ENCODE peak calls at places on chromosomes 13 and 19, in six cellular contexts. E is astrocyte, B is dorsolateral prefrontal cortex, I is Calu3, Z is choroid plexus epithelial cell, W is heart left ventricle. F is an unnamed sample.

GRCh38 chr19:14473915-14474578 is 1.1 kb downstream of the PTGER1 start:
- DNase-seq in Z (no peak), W (no peak), E (no peak), I (no peak), B (peak), F (no peak)

GRCh38 chr19:1295169-1296012 is 9.7 kb downstream of the EFNA2 start:
- DNase-seq in W (no peak), B (no peak), Z (no peak), E (no peak), I (no peak), F (peak)

GRCh38 chr13:110353339-110353977 is 46.4 kb downstream of the COL4A2 start:
- DNase-seq in I (no peak), W (no peak), B (no peak), E (no peak), Z (no peak), F (no peak)

GRCh38 chr19:8517551-8518442 is 3.8 kb upstream of the ZNF414 start:
- DNase-seq in B (no peak), E (no peak), Z (peak), W (no peak), I (no peak), F (no peak)

GRCh38 chr19:13010038-13010991 is 15.0 kb downstream of the NFIX start:
- DNase-seq in I (no peak), E (no peak), B (no peak), Z (no peak), W (no peak), F (no peak)

GRCh38 chr13:20902438-20903163 is at the start of gene XPO4:
- DNase-seq in W (peak), Z (peak), B (peak), I (peak), E (peak), F (peak)

GRCh38 chr13:113155201-113155600 is 3.2 kb upstream of the PROZ start:
- DNase-seq in I (no peak), Z (no peak), B (no peak), W (no peak), E (no peak), F (no peak)

GRCh38 chr19:17706750-17707181 is 12.5 kb upstream of the MAP1S start:
- DNase-seq in I (no peak), E (peak), W (no peak), B (peak), Z (peak), F (peak)

GRCh38 chr13:109778102-109778542 is 8.3 kb downstream of the IRS2 start:
- DNase-seq in Z (peak), W (no peak), B (no peak), E (peak), I (no peak), F (no peak)

GRCh38 chr13:23541221-23541620 is 29.0 kb upstream of the TNFRSF19 start:
- DNase-seq in I (no peak), B (no peak), E (no peak), W (no peak), Z (peak), F (no peak)

GRCh38 chr13:98182589-98182988 is 5.5 kb upstream of the RNF113B start:
- DNase-seq in E (peak), I (no peak), B (no peak), W (no peak), Z (no peak), F (no peak)

GRCh38 chr13:103430368-103430767 is 364.2 kb upstream of the SLC10A2 start:
- DNase-seq in E (no peak), W (no peak), I (no peak), B (no peak), Z (no peak), F (no peak)

GRCh38 chr19:39131255-39131755 is 5.7 kb downstream of the PAK4 start:
- DNase-seq in W (peak), Z (no peak), I (no peak), E (no peak), B (no peak), F (no peak)

GRCh38 chr13:85590231-85590931 is 208.8 kb downstream of the SLITRK6 start:
- DNase-seq in Z (peak), I (no peak), B (no peak), E (peak), W (no peak), F (no peak)

GRCh38 chr13:97977376-97977705 is 23.9 kb downstream of the IPO5 start:
- DNase-seq in Z (peak), B (no peak), W (no peak), E (no peak), I (no peak), F (no peak)

GRCh38 chr13:36431204-36432105 is 840 bp upstream of the CCNA1 start:
- DNase-seq in W (no peak), B (no peak), Z (no peak), I (no peak), E (no peak), F (peak)

GRCh38 chr13:113846639-113847318 is 17.1 kb downstream of the GAS6 start:
- DNase-seq in E (no peak), W (peak), I (no peak), B (no peak), Z (no peak), F (no peak)

GRCh38 chr19:44757735-44758505 is 9.4 kb downstream of the BCL3 start:
- DNase-seq in W (peak), B (peak), E (no peak), Z (peak), I (no peak), F (peak)

GRCh38 chr13:67771106-67771505 is 541.0 kb upstream of the PCDH9 start:
- DNase-seq in E (no peak), Z (no peak), I (no peak), W (no peak), B (no peak), F (no peak)
- TF ChIP-seq CTCF in E (no peak), Z (no peak), I (no peak), W (no peak), B (no peak), F (no peak)

GRCh38 chr19:5823579-5824281 is 15.8 kb downstream of the FUT6 start:
- DNase-seq in E (no peak), W (no peak), Z (no peak), B (no peak), I (peak), F (no peak)
- TF ChIP-seq CTCF in E (no peak), W (no peak), Z (peak), B (no peak), I (peak), F (no peak)

GRCh38 chr13:45823583-45823982 is 28.0 kb downstream of the SIAH3 start:
- DNase-seq in Z (no peak), W (no peak), B (no peak), I (no peak), E (no peak), F (no peak)

GRCh38 chr13:45812599-45813372 is 38.8 kb downstream of the SIAH3 start:
- DNase-seq in E (no peak), I (no peak), B (no peak), Z (no peak), W (no peak), F (no peak)

GRCh38 chr13:45820106-45820838 is 31.3 kb downstream of the SIAH3 start:
- DNase-seq in B (no peak), I (no peak), Z (no peak), E (no peak), W (no peak), F (no peak)

GRCh38 chr13:45821861-45822260 is 29.7 kb downstream of the SIAH3 start:
- DNase-seq in W (no peak), Z (no peak), B (no peak), I (no peak), E (no peak), F (no peak)

GRCh38 chr13:45817833-45818232 is 33.7 kb downstream of the SIAH3 start:
- DNase-seq in B (no peak), I (no peak), E (no peak), Z (peak), W (no peak), F (no peak)
- TF ChIP-seq CTCF in B (no peak), I (no peak), E (no peak), Z (peak), W (no peak), F (no peak)

GRCh38 chr13:38417727-38418126 is 68.1 kb downstream of the UFM1 start:
- DNase-seq in W (no peak), B (no peak), Z (peak), E (no peak), I (peak), F (no peak)
- TF ChIP-seq CTCF in W (no peak), B (no peak), Z (peak), E (peak), I (peak), F (peak)

DNA sequence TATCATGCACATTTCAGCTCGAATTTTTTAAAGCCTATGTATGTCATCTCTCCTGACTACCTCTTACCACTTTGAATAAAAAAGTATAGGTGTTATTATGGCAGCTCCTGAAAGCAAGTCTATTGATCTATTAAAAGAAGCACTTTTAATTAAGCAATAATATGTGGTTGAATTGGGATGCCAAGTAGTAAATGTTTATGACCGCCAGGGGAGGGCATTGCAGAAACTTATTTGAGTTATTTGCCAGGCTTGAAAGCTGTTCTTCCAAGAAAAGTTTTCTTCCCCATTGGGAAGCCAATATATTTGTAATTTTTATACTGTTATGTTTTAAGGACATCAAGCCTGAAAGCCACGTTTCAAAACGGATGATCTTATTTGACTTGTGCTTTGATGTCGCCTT is 88.1 kb upstream of the SOX21 start:
- DNase-seq in E (no peak), Z (no peak), I (no peak), W (no peak), B (no peak), F (no peak)
- TF ChIP-seq CTCF in E (no peak), Z (no peak), I (no peak), W (no peak), B (no peak), F (no peak)

GRCh38 chr19:11535792-11536595 is 2.7 kb upstream of the CNN1 start:
- DNase-seq in E (peak), I (peak), Z (peak), W (peak), B (peak), F (peak)
- TF ChIP-seq CTCF in E (peak), I (peak), Z (peak), W (peak), B (peak), F (peak)

GRCh38 chr13:55516610-55517009 is 1624.1 kb upstream of the PRR20A start:
- DNase-seq in B (no peak), Z (no peak), I (no peak), E (no peak), W (no peak), F (no peak)

DNA sequence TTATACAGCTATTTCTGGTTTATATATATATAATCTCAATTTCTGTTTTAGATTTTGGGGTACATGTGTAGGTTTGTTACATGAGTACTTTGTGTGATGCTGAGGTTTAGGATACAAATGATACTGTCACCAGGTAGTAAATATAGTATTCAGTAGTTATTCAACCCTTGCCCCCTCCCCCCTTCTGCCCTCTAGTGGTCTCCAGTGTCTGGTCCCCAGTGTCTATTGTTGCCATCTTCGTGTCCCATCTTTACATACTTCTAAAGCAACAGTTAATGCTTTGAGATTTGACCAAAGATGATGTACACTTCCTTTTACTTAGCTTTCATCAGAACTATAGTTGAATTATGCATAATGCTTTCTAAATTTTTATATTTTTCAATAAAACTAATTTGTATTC is 1623.4 kb upstream of the PRR20A start:
- DNase-seq in B (no peak), W (no peak), Z (no peak), I (no peak), E (no peak), F (no peak)
- TF ChIP-seq CTCF in B (no peak), W (no peak), Z (no peak), I (no peak), E (no peak), F (no peak)

GRCh38 chr19:18798384-18799352 is 7.6 kb upstream of the COMP start:
- DNase-seq in Z (no peak), E (no peak), W (no peak), I (peak), B (no peak), F (peak)
- TF ChIP-seq CTCF in Z (peak), E (no peak), W (no peak), I (no peak), B (no peak), F (no peak)

GRCh38 chr19:48444129-48444932 is 1.5 kb upstream of the GRWD1 start:
- DNase-seq in Z (no peak), E (no peak), I (no peak), W (no peak), B (no peak), F (peak)

GRCh38 chr19:48446579-48446978 is 796 bp downstream of the GRWD1 start:
- DNase-seq in E (no peak), Z (no peak), W (no peak), B (no peak), I (no peak), F (no peak)

GRCh38 chr19:48444933-48445194 is 919 bp upstream of the GRWD1 start:
- DNase-seq in E (no peak), I (no peak), Z (no peak), B (no peak), W (no peak), F (no peak)

GRCh38 chr19:48445256-48445605 is 552 bp upstream of the GRWD1 start:
- DNase-seq in B (no peak), E (peak), Z (peak), I (peak), W (peak), F (no peak)

DNA sequence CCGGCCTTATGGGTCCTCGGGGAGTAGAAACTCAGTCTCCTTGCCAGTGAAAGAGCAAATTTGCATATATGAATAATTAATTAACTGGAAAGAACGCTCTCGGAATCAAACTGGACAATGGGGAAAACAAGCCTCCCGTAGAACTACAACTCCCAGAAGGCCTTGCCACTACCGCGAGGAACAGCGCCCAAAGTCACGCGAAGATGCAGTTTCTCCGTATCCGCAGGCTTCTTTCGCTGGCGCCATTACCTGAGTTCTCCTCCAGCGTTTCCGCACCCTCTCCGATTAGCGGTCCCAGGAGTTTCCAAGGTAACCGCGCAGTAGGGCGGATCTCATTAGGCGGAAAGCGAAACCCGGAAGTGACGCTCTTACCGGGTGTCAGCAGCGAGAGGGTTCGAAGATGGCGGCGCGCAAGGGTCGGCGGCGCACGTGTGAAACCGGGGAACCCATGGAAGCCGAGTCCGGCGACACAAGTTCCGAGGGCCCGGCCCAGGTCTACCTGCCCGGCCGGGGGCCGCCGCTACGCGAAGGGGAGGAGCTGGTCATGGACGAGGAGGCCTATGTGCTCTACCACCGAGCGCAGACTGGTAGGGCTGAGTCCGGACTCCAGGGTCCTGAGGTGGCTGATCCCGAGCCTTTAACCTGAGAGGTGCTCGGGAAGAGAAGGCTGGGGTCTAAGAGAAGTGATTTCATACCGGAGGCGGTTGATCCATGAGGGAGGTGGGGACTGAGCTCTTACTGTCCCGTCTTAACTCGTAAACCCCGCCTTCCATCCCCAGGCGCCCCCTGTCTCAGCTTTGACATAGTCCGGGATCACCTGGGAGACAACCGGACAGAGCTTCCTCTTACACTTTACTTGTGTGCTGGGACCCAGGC is at the start of gene GRWD1:
- DNase-seq in E (peak), I (peak), B (peak), W (peak), Z (peak), F (peak)
- TF ChIP-seq CTCF in E (no peak), I (peak), B (peak), W (no peak), Z (peak), F (no peak)

F was measured in nephron progenitor cell.